ENCODE peak calls at places on chromosome 22, in nine cellular contexts. One of them, this sample, is unnamed.

GRCh38 chr22:24772493-24773220 is 1.9 kb downstream of the PIWIL3 start:
- DNase-seq in activated T-cell treated with anti-CD3 and anti-CD28 coated beads for 24 hours: no peak
- DNase-seq in thoracic aorta: no peak
- DNase-seq in gastrocnemius medialis: no peak
- DNase-seq in non-pigmented ciliary epithelial cell: peak
- DNase-seq in activated T-helper 1 cell treated with Interleukin-2 at 50 U/mL for 16 hours: no peak
- DNase-seq in cardiac muscle cell: peak
- DNase-seq in left lung: no peak
- DNase-seq in NCI-H146: peak
- DNase-seq in this sample: peak

GRCh38 chr22:27982630-27983180 is 63.6 kb upstream of the PITPNB start:
- DNase-seq in activated T-cell treated with anti-CD3 and anti-CD28 coated beads for 24 hours: no peak
- DNase-seq in thoracic aorta: no peak
- DNase-seq in gastrocnemius medialis: no peak
- DNase-seq in non-pigmented ciliary epithelial cell: no peak
- DNase-seq in activated T-helper 1 cell treated with Interleukin-2 at 50 U/mL for 16 hours: no peak
- DNase-seq in cardiac muscle cell: no peak
- DNase-seq in left lung: no peak
- DNase-seq in NCI-H146: no peak
- DNase-seq in this sample: no peak

GRCh38 chr22:37752189-37753061 is 55.3 kb upstream of the GCAT start:
- DNase-seq in activated T-cell treated with anti-CD3 and anti-CD28 coated beads for 24 hours: no peak
- DNase-seq in thoracic aorta: peak
- DNase-seq in gastrocnemius medialis: peak
- DNase-seq in non-pigmented ciliary epithelial cell: peak
- DNase-seq in activated T-helper 1 cell treated with Interleukin-2 at 50 U/mL for 16 hours: no peak
- DNase-seq in cardiac muscle cell: peak
- DNase-seq in left lung: peak
- DNase-seq in NCI-H146: no peak
- DNase-seq in this sample: no peak

GRCh38 chr22:22884888-22885840 is 2.5 kb upstream of the IGLL5 start:
- DNase-seq in activated T-cell treated with anti-CD3 and anti-CD28 coated beads for 24 hours: no peak
- DNase-seq in thoracic aorta: no peak
- DNase-seq in gastrocnemius medialis: no peak
- DNase-seq in non-pigmented ciliary epithelial cell: no peak
- DNase-seq in activated T-helper 1 cell treated with Interleukin-2 at 50 U/mL for 16 hours: no peak
- DNase-seq in cardiac muscle cell: no peak
- DNase-seq in left lung: no peak
- DNase-seq in NCI-H146: no peak
- DNase-seq in this sample: no peak

GRCh38 chr22:45895436-45896152 is 81.4 kb downstream of the WNT7B start:
- DNase-seq in activated T-cell treated with anti-CD3 and anti-CD28 coated beads for 24 hours: no peak
- DNase-seq in thoracic aorta: no peak
- DNase-seq in gastrocnemius medialis: no peak
- DNase-seq in non-pigmented ciliary epithelial cell: no peak
- DNase-seq in activated T-helper 1 cell treated with Interleukin-2 at 50 U/mL for 16 hours: no peak
- DNase-seq in cardiac muscle cell: no peak
- DNase-seq in left lung: no peak
- DNase-seq in NCI-H146: no peak
- DNase-seq in this sample: no peak

GRCh38 chr22:42304021-42304790 is 33.8 kb upstream of the TCF20 start:
- DNase-seq in activated T-cell treated with anti-CD3 and anti-CD28 coated beads for 24 hours: no peak
- DNase-seq in thoracic aorta: no peak
- DNase-seq in gastrocnemius medialis: no peak
- DNase-seq in non-pigmented ciliary epithelial cell: no peak
- DNase-seq in activated T-helper 1 cell treated with Interleukin-2 at 50 U/mL for 16 hours: no peak
- DNase-seq in cardiac muscle cell: no peak
- DNase-seq in left lung: no peak
- DNase-seq in NCI-H146: no peak
- DNase-seq in this sample: no peak

GRCh38 chr22:24485608-24486007 is 9.5 kb upstream of the UPB1 start:
- DNase-seq in activated T-cell treated with anti-CD3 and anti-CD28 coated beads for 24 hours: no peak
- DNase-seq in thoracic aorta: no peak
- DNase-seq in gastrocnemius medialis: no peak
- DNase-seq in non-pigmented ciliary epithelial cell: no peak
- DNase-seq in activated T-helper 1 cell treated with Interleukin-2 at 50 U/mL for 16 hours: no peak
- DNase-seq in cardiac muscle cell: no peak
- DNase-seq in left lung: no peak
- DNase-seq in NCI-H146: peak
- DNase-seq in this sample: no peak

GRCh38 chr22:44665115-44665514 is 36.9 kb upstream of the PRR5 start:
- DNase-seq in activated T-cell treated with anti-CD3 and anti-CD28 coated beads for 24 hours: no peak
- DNase-seq in thoracic aorta: no peak
- DNase-seq in gastrocnemius medialis: no peak
- DNase-seq in non-pigmented ciliary epithelial cell: no peak
- DNase-seq in activated T-helper 1 cell treated with Interleukin-2 at 50 U/mL for 16 hours: no peak
- DNase-seq in cardiac muscle cell: peak
- DNase-seq in left lung: peak
- DNase-seq in NCI-H146: no peak
- DNase-seq in this sample: no peak

GRCh38 chr22:41576877-41577276 is 12.8 kb downstream of the PMM1 start:
- DNase-seq in activated T-cell treated with anti-CD3 and anti-CD28 coated beads for 24 hours: no peak
- DNase-seq in thoracic aorta: no peak
- DNase-seq in gastrocnemius medialis: peak
- DNase-seq in non-pigmented ciliary epithelial cell: no peak
- DNase-seq in activated T-helper 1 cell treated with Interleukin-2 at 50 U/mL for 16 hours: no peak
- DNase-seq in cardiac muscle cell: peak
- DNase-seq in left lung: no peak
- DNase-seq in NCI-H146: no peak
- DNase-seq in this sample: peak

GRCh38 chr22:46801331-46801811 is 38.9 kb downstream of the TBC1D22A start:
- DNase-seq in activated T-cell treated with anti-CD3 and anti-CD28 coated beads for 24 hours: no peak
- DNase-seq in thoracic aorta: no peak
- DNase-seq in gastrocnemius medialis: no peak
- DNase-seq in non-pigmented ciliary epithelial cell: no peak
- DNase-seq in activated T-helper 1 cell treated with Interleukin-2 at 50 U/mL for 16 hours: no peak
- DNase-seq in cardiac muscle cell: no peak
- DNase-seq in left lung: no peak
- DNase-seq in NCI-H146: peak
- DNase-seq in this sample: peak

GRCh38 chr22:36215976-36216375 is 14.4 kb upstream of the APOL4 start:
- DNase-seq in activated T-cell treated with anti-CD3 and anti-CD28 coated beads for 24 hours: no peak
- DNase-seq in thoracic aorta: no peak
- DNase-seq in gastrocnemius medialis: no peak
- DNase-seq in non-pigmented ciliary epithelial cell: no peak
- DNase-seq in activated T-helper 1 cell treated with Interleukin-2 at 50 U/mL for 16 hours: no peak
- DNase-seq in cardiac muscle cell: no peak
- DNase-seq in left lung: no peak
- DNase-seq in NCI-H146: no peak
- DNase-seq in this sample: no peak

GRCh38 chr22:38513063-38513462 is 7.0 kb upstream of the DDX17 start:
- DNase-seq in activated T-cell treated with anti-CD3 and anti-CD28 coated beads for 24 hours: no peak
- DNase-seq in thoracic aorta: no peak
- DNase-seq in gastrocnemius medialis: no peak
- DNase-seq in non-pigmented ciliary epithelial cell: no peak
- DNase-seq in activated T-helper 1 cell treated with Interleukin-2 at 50 U/mL for 16 hours: peak
- DNase-seq in cardiac muscle cell: no peak
- DNase-seq in left lung: no peak
- DNase-seq in NCI-H146: peak
- DNase-seq in this sample: peak

GRCh38 chr22:39967103-39967829 is 7.1 kb downstream of the TMA7B start:
- DNase-seq in activated T-cell treated with anti-CD3 and anti-CD28 coated beads for 24 hours: no peak
- DNase-seq in thoracic aorta: no peak
- DNase-seq in gastrocnemius medialis: no peak
- DNase-seq in non-pigmented ciliary epithelial cell: no peak
- DNase-seq in activated T-helper 1 cell treated with Interleukin-2 at 50 U/mL for 16 hours: no peak
- DNase-seq in cardiac muscle cell: peak
- DNase-seq in left lung: no peak
- DNase-seq in NCI-H146: peak
- DNase-seq in this sample: no peak

GRCh38 chr22:49305966-49306631 is 521.6 kb downstream of the BRD1 start:
- DNase-seq in activated T-cell treated with anti-CD3 and anti-CD28 coated beads for 24 hours: no peak
- DNase-seq in thoracic aorta: no peak
- DNase-seq in gastrocnemius medialis: no peak
- DNase-seq in non-pigmented ciliary epithelial cell: no peak
- DNase-seq in activated T-helper 1 cell treated with Interleukin-2 at 50 U/mL for 16 hours: no peak
- DNase-seq in cardiac muscle cell: no peak
- DNase-seq in left lung: no peak
- DNase-seq in NCI-H146: no peak
- DNase-seq in this sample: no peak

GRCh38 chr22:21446128-21446826 is 20.9 kb upstream of the TMEM191C start:
- DNase-seq in activated T-cell treated with anti-CD3 and anti-CD28 coated beads for 24 hours: no peak
- DNase-seq in thoracic aorta: no peak
- DNase-seq in gastrocnemius medialis: no peak
- DNase-seq in non-pigmented ciliary epithelial cell: no peak
- DNase-seq in activated T-helper 1 cell treated with Interleukin-2 at 50 U/mL for 16 hours: no peak
- DNase-seq in cardiac muscle cell: no peak
- DNase-seq in left lung: no peak
- DNase-seq in NCI-H146: no peak
- DNase-seq in this sample: no peak

GRCh38 chr22:21014202-21015050 is 539 bp upstream of the P2RX6 start:
- DNase-seq in activated T-cell treated with anti-CD3 and anti-CD28 coated beads for 24 hours: peak
- DNase-seq in thoracic aorta: peak
- DNase-seq in gastrocnemius medialis: peak
- DNase-seq in non-pigmented ciliary epithelial cell: peak
- DNase-seq in activated T-helper 1 cell treated with Interleukin-2 at 50 U/mL for 16 hours: peak
- DNase-seq in cardiac muscle cell: peak
- DNase-seq in left lung: peak
- DNase-seq in NCI-H146: peak
- DNase-seq in this sample: peak

GRCh38 chr22:41976070-41976901 is 7.0 kb downstream of the SEPTIN3 start:
- DNase-seq in activated T-cell treated with anti-CD3 and anti-CD28 coated beads for 24 hours: peak
- DNase-seq in thoracic aorta: no peak
- DNase-seq in gastrocnemius medialis: no peak
- DNase-seq in non-pigmented ciliary epithelial cell: no peak
- DNase-seq in activated T-helper 1 cell treated with Interleukin-2 at 50 U/mL for 16 hours: peak
- DNase-seq in cardiac muscle cell: no peak
- DNase-seq in left lung: no peak
- DNase-seq in NCI-H146: peak
- DNase-seq in this sample: peak

GRCh38 chr22:30605449-30606110 is 1.4 kb upstream of the TCN2 start:
- DNase-seq in activated T-cell treated with anti-CD3 and anti-CD28 coated beads for 24 hours: peak
- DNase-seq in thoracic aorta: no peak
- DNase-seq in gastrocnemius medialis: peak
- DNase-seq in non-pigmented ciliary epithelial cell: no peak
- DNase-seq in activated T-helper 1 cell treated with Interleukin-2 at 50 U/mL for 16 hours: no peak
- DNase-seq in cardiac muscle cell: peak
- DNase-seq in left lung: peak
- DNase-seq in NCI-H146: peak
- DNase-seq in this sample: peak

GRCh38 chr22:33605686-33606085 is 314.6 kb downstream of the LARGE1 start:
- DNase-seq in activated T-cell treated with anti-CD3 and anti-CD28 coated beads for 24 hours: no peak
- DNase-seq in thoracic aorta: no peak
- DNase-seq in gastrocnemius medialis: peak
- DNase-seq in non-pigmented ciliary epithelial cell: no peak
- DNase-seq in activated T-helper 1 cell treated with Interleukin-2 at 50 U/mL for 16 hours: no peak
- DNase-seq in cardiac muscle cell: no peak
- DNase-seq in left lung: no peak
- DNase-seq in NCI-H146: peak
- DNase-seq in this sample: no peak

GRCh38 chr22:31064369-31064768 is 16.7 kb upstream of the SMTN start:
- DNase-seq in activated T-cell treated with anti-CD3 and anti-CD28 coated beads for 24 hours: no peak
- DNase-seq in thoracic aorta: no peak
- DNase-seq in gastrocnemius medialis: no peak
- DNase-seq in non-pigmented ciliary epithelial cell: no peak
- DNase-seq in activated T-helper 1 cell treated with Interleukin-2 at 50 U/mL for 16 hours: no peak
- DNase-seq in cardiac muscle cell: no peak
- DNase-seq in left lung: no peak
- DNase-seq in NCI-H146: no peak
- DNase-seq in this sample: peak

GRCh38 chr22:44640618-44641155 is 61.3 kb upstream of the PRR5 start:
- DNase-seq in activated T-cell treated with anti-CD3 and anti-CD28 coated beads for 24 hours: no peak
- DNase-seq in thoracic aorta: no peak
- DNase-seq in gastrocnemius medialis: no peak
- DNase-seq in non-pigmented ciliary epithelial cell: no peak
- DNase-seq in activated T-helper 1 cell treated with Interleukin-2 at 50 U/mL for 16 hours: no peak
- DNase-seq in cardiac muscle cell: no peak
- DNase-seq in left lung: no peak
- DNase-seq in NCI-H146: no peak
- DNase-seq in this sample: no peak

GRCh38 chr22:49749227-49749626 is 78.4 kb downstream of the BRD1 start:
- DNase-seq in activated T-cell treated with anti-CD3 and anti-CD28 coated beads for 24 hours: no peak
- DNase-seq in thoracic aorta: no peak
- DNase-seq in gastrocnemius medialis: no peak
- DNase-seq in non-pigmented ciliary epithelial cell: no peak
- DNase-seq in activated T-helper 1 cell treated with Interleukin-2 at 50 U/mL for 16 hours: no peak
- DNase-seq in cardiac muscle cell: no peak
- DNase-seq in left lung: no peak
- DNase-seq in NCI-H146: no peak
- DNase-seq in this sample: no peak

GRCh38 chr22:50303848-50304527 is 3.5 kb downstream of the PLXNB2 start:
- DNase-seq in activated T-cell treated with anti-CD3 and anti-CD28 coated beads for 24 hours: no peak
- DNase-seq in thoracic aorta: no peak
- DNase-seq in gastrocnemius medialis: peak
- DNase-seq in non-pigmented ciliary epithelial cell: no peak
- DNase-seq in activated T-helper 1 cell treated with Interleukin-2 at 50 U/mL for 16 hours: no peak
- DNase-seq in cardiac muscle cell: no peak
- DNase-seq in left lung: peak
- DNase-seq in NCI-H146: no peak
- DNase-seq in this sample: no peak